ENCODE peak calls at places on chromosomes 2 and 18, in ten cellular contexts. T is sigmoid colon, L is stomach, D is vagina, A is GM23338, O is HepG2, P is Panc1, X is transverse colon, Y is spleen, Q is HCT116. Z is an unnamed sample. For H3K4me1, the result is how much of the 10 kb centered on the place peaks cover.

GRCh38 chr2:9494096-9494495 is 19.7 kb downstream of the IAH1 start:
- DNase-seq in X (no peak), P (no peak), Q (no peak), T (no peak), O (no peak), A (no peak), D (no peak), Y (no peak), L (no peak), Z (no peak)

GRCh38 chr18:49861659-49862058 is 48.3 kb upstream of the ACAA2 start:
- DNase-seq in D (no peak), Y (no peak), Q (no peak), P (no peak), A (peak), O (no peak), L (no peak), X (no peak), T (no peak), Z (no peak)

GRCh38 chr2:85246348-85246747 is 81.4 kb downstream of the TGOLN2 start:
- DNase-seq in X (no peak), D (no peak), Q (no peak), P (no peak), O (no peak), A (no peak), L (no peak), T (no peak), Y (peak), Z (no peak)

GRCh38 chr18:62425465-62426190 is 97.2 kb upstream of the ZCCHC2 start:
- DNase-seq in D (peak), X (peak), P (peak), Q (peak), Y (no peak), A (peak), T (peak), O (peak), L (peak), Z (peak)

GRCh38 chr2:174117951-174118930 is 130.1 kb downstream of the OLA1 start:
- DNase-seq in Y (no peak), A (peak), O (no peak), Q (peak), L (no peak), P (no peak), X (no peak), T (no peak), D (no peak), Z (no peak)

GRCh38 chr2:220370764-220371163 is 743.3 kb downstream of the SLC4A3 start:
- DNase-seq in T (no peak), X (no peak), Q (no peak), Y (no peak), O (no peak), L (no peak), P (no peak), D (no peak), A (no peak), Z (no peak)

GRCh38 chr2:102185347-102185746 is 1.5 kb upstream of the IL1RL2 start:
- DNase-seq in O (no peak), P (no peak), Q (no peak), T (no peak), A (peak), Y (no peak), X (no peak), D (no peak), L (no peak), Z (no peak)

GRCh38 chr2:222859786-222860726 is 780 bp upstream of the ACSL3 start:
- DNase-seq in O (peak), D (peak), L (peak), Q (no peak), Y (no peak), P (no peak), A (peak), X (peak), T (peak), Z (peak)

GRCh38 chr2:148926291-148926961 is 51.4 kb downstream of the KIF5C start:
- DNase-seq in X (peak), O (peak), D (no peak), L (peak), T (no peak), Y (peak), A (peak), P (peak), Q (peak), Z (no peak)

GRCh38 chr2:178241852-178242551 is 47.7 kb downstream of the OSBPL6 start:
- DNase-seq in L (peak), T (peak), Y (no peak), P (peak), D (no peak), X (peak), A (peak), O (no peak), Q (peak), Z (peak)

GRCh38 chr2:204453730-204454167 is 91.5 kb upstream of the PARD3B start:
- DNase-seq in L (peak), Q (no peak), O (no peak), T (peak), D (no peak), P (no peak), X (peak), Y (peak), A (peak), Z (no peak)

GRCh38 chr18:7676253-7676873 is 109.2 kb downstream of the PTPRM start:
- DNase-seq in O (no peak), P (no peak), Q (no peak), L (no peak), A (no peak), Y (no peak), D (no peak), T (no peak), X (no peak), Z (no peak)

GRCh38 chr2:221203138-221203537 is 369.0 kb downstream of the EPHA4 start:
- DNase-seq in D (no peak), T (no peak), A (no peak), P (no peak), O (no peak), X (peak), Q (no peak), L (no peak), Y (no peak), Z (no peak)

GRCh38 chr18:22253676-22254075 is 84.3 kb downstream of the GATA6 start:
- DNase-seq in O (no peak), D (no peak), A (peak), Q (no peak), T (no peak), Y (no peak), P (no peak), X (no peak), L (no peak), Z (no peak)

GRCh38 chr2:16626497-16626896 is 39.1 kb downstream of the CYRIA start:
- DNase-seq in Q (no peak), O (no peak), D (no peak), L (no peak), P (no peak), Y (no peak), X (peak), T (no peak), A (no peak), Z (no peak)

GRCh38 chr2:190079160-190079559 is 16.6 kb upstream of the MSTN start:
- DNase-seq in Q (no peak), X (no peak), A (no peak), T (no peak), O (no peak), P (no peak), L (no peak), Y (no peak), D (no peak), Z (no peak)

GRCh38 chr2:233976690-233977294 is 59.6 kb downstream of the TRPM8 start:
- DNase-seq in P (peak), D (no peak), X (no peak), A (peak), O (peak), L (no peak), T (no peak), Q (peak), Y (no peak), Z (peak)

GRCh38 chr2:205778326-205778725 is 96.0 kb downstream of the NRP2 start:
- DNase-seq in L (no peak), D (no peak), O (no peak), P (no peak), X (no peak), Q (no peak), Y (no peak), T (no peak), A (no peak), Z (no peak)

GRCh38 chr18:43484710-43485109 is 207.4 kb upstream of the SYT4 start:
- DNase-seq in P (no peak), Q (no peak), X (no peak), A (peak), D (no peak), L (no peak), T (no peak), O (peak), Y (no peak), Z (no peak)

GRCh38 chr18:43481069-43481468 is 203.8 kb upstream of the SYT4 start:
- DNase-seq in P (no peak), T (no peak), Y (no peak), L (no peak), Q (no peak), O (no peak), X (no peak), A (no peak), D (no peak), Z (no peak)

GRCh38 chr18:43482600-43482999 is 205.3 kb upstream of the SYT4 start:
- DNase-seq in T (no peak), Y (peak), L (no peak), P (no peak), X (no peak), A (no peak), O (no peak), Q (no peak), D (no peak), Z (no peak)

GRCh38 chr18:43485565-43485964 is 208.3 kb upstream of the SYT4 start:
- DNase-seq in A (no peak), Y (no peak), D (no peak), O (no peak), Q (no peak), P (no peak), L (peak), X (no peak), T (no peak), Z (no peak)

GRCh38 chr18:43482136-43482535 is 204.8 kb upstream of the SYT4 start:
- DNase-seq in Y (peak), P (no peak), L (no peak), Q (no peak), A (no peak), T (no peak), X (no peak), O (no peak), D (no peak), Z (no peak)
- TF ChIP-seq POLR2AphosphoS5 in Y (no peak), P (no peak), L (no peak), Q (no peak), A (no peak), T (no peak), X (no peak), O (no peak), D (no peak), Z (no peak)

DNA sequence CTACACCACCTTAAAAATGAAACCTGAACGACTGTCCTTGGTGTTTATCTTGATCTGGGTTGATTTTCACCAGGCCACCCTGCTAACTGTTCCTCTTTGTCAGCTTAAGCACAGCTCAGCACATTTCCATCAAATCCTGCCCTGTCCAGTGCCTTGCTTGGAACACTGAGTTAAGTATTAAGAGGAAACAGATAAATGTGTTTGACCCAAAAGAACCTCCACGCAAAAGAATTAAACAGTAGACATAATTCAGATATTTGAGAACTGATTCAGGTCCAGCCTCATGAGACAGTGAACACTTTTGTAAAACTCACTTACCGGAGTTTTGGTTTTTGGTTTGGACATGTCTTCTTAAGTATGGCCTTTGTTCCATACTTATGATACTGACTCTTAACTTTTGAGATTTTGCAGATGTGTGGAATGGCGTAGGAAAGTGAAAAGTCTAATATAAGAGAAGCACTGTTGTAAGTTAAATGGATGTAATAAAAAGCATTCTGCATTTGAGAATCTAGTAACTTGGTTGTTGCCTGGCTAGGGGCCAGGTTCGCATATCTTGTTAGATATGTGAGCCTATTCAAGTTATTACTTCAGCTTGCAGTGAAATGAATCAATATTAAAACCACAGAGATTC is 88.9 kb upstream of the SERPINE2 start:
- DNase-seq in T (no peak), X (no peak), D (no peak), O (no peak), Q (no peak), P (no peak), Y (no peak), L (no peak), A (no peak), Z (no peak)
- H3K4me1 ChIP-seq in T (under half), X (under half), D (under half), O (under half), Q (under half), P (under half), Y (under half), L (under half), A (under half), Z (under half)

GRCh38 chr2:110101911-110102774 is 13.5 kb downstream of the MALL start:
- DNase-seq in L (no peak), Y (no peak), T (no peak), A (no peak), Q (no peak), X (no peak), O (no peak), D (peak), P (no peak), Z (no peak)

GRCh38 chr2:110105608-110106467 is 9.8 kb downstream of the MALL start:
- DNase-seq in P (no peak), D (no peak), L (no peak), A (no peak), Y (no peak), O (peak), T (no peak), X (peak), Q (peak), Z (peak)

GRCh38 chr2:110103060-110103961 is 12.3 kb downstream of the MALL start:
- DNase-seq in P (no peak), Q (no peak), X (peak), O (no peak), Y (no peak), T (no peak), A (no peak), D (no peak), L (no peak), Z (no peak)

GRCh38 chr2:110105183-110105582 is 10.4 kb downstream of the MALL start:
- DNase-seq in D (no peak), P (no peak), O (no peak), Y (no peak), T (no peak), X (no peak), A (no peak), Q (no peak), L (no peak), Z (no peak)

GRCh38 chr2:110104025-110104771 is 11.4 kb downstream of the MALL start:
- DNase-seq in A (no peak), Q (no peak), L (no peak), D (no peak), X (no peak), O (no peak), T (no peak), Y (no peak), P (no peak), Z (no peak)
- H3K27ac ChIP-seq in A (no peak), Q (peak), L (peak), D (peak), X (peak), O (no peak), T (no peak), Y (no peak), P (peak), Z (no peak)

DNA sequence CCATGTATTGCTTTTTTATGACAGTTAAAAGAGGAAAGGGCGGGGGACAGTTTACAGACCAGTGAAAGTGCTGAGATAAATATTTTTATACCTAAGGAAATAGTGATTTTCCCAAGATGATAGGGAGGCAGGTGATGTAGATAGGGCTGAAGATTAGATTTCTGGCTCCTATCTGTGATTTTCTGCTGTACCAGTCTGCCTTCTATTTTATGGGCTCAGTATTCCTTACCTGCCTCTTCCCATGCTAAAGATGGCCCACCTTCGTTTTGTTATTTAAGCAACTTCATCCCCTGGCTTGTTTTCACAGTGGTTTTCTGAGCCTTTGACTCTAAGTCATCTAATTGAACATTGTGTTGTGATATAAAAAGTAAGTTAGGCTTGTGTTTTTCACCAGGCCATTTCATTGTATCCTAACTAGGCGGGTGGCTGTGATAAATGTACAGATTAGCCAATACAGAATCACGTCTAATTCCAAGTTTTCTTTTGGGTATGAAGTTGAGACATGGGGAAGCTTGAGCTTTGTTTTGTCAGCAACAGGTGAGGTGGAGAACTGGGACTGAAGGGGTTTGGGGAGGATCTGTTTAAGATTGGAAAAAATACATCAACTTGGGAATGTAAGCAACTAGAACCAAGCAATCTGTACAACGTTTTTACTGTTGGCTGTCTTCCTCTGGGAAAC is 5.2 kb downstream of the RPL37A start:
- DNase-seq in Q (no peak), A (no peak), X (no peak), P (no peak), T (no peak), L (no peak), O (no peak), D (no peak), Y (no peak), Z (no peak)
- TF ChIP-seq POLR2AphosphoS5 in Q (peak), A (peak), X (no peak), P (no peak), T (no peak), L (no peak), O (peak), D (no peak), Y (no peak), Z (no peak)